ENCODE peak calls at places on chromosomes 11 and 22, in six cellular contexts. One of them, this sample, is unnamed.

GRCh38 chr22:29308791-29309262 is 2.4 kb downstream of the GAS2L1 start:
- DNase-seq in cardiac muscle cell: no peak
- DNase-seq in choroid plexus epithelial cell: peak
- DNase-seq in Caco-2: no peak
- DNase-seq in neural progenitor cell: no peak
- DNase-seq in mucosa of descending colon: no peak
- DNase-seq in this sample: peak

GRCh38 chr11:122690801-122691649 is 35.5 kb downstream of the UBASH3B start:
- DNase-seq in cardiac muscle cell: peak
- DNase-seq in choroid plexus epithelial cell: peak
- DNase-seq in Caco-2: no peak
- DNase-seq in neural progenitor cell: peak
- DNase-seq in mucosa of descending colon: no peak
- DNase-seq in this sample: peak

GRCh38 chr11:2549876-2550605 is 105.2 kb downstream of the KCNQ1 start:
- DNase-seq in cardiac muscle cell: no peak
- DNase-seq in choroid plexus epithelial cell: no peak
- DNase-seq in Caco-2: no peak
- DNase-seq in neural progenitor cell: no peak
- DNase-seq in mucosa of descending colon: peak
- DNase-seq in this sample: no peak

GRCh38 chr11:86152006-86152862 is 83.3 kb upstream of the PICALM start:
- DNase-seq in cardiac muscle cell: no peak
- DNase-seq in choroid plexus epithelial cell: no peak
- DNase-seq in Caco-2: no peak
- DNase-seq in neural progenitor cell: no peak
- DNase-seq in mucosa of descending colon: no peak
- DNase-seq in this sample: peak

GRCh38 chr11:67644042-67644441 is 4.5 kb upstream of the TBX10 start:
- DNase-seq in cardiac muscle cell: no peak
- DNase-seq in choroid plexus epithelial cell: peak
- DNase-seq in Caco-2: peak
- DNase-seq in neural progenitor cell: peak
- DNase-seq in mucosa of descending colon: no peak
- DNase-seq in this sample: peak

GRCh38 chr11:122601131-122602125 is 54.1 kb upstream of the UBASH3B start:
- DNase-seq in cardiac muscle cell: peak
- DNase-seq in choroid plexus epithelial cell: peak
- DNase-seq in Caco-2: no peak
- DNase-seq in neural progenitor cell: no peak
- DNase-seq in mucosa of descending colon: no peak
- DNase-seq in this sample: peak

GRCh38 chr22:32476286-32476685 is 1.7 kb downstream of the FBXO7 start:
- DNase-seq in cardiac muscle cell: no peak
- DNase-seq in choroid plexus epithelial cell: no peak
- DNase-seq in Caco-2: no peak
- DNase-seq in neural progenitor cell: no peak
- DNase-seq in mucosa of descending colon: no peak
- DNase-seq in this sample: no peak

GRCh38 chr11:115869780-115870431 is 365.7 kb upstream of the CADM1 start:
- DNase-seq in cardiac muscle cell: peak
- DNase-seq in choroid plexus epithelial cell: no peak
- DNase-seq in Caco-2: peak
- DNase-seq in neural progenitor cell: peak
- DNase-seq in mucosa of descending colon: peak
- DNase-seq in this sample: no peak

GRCh38 chr11:107929611-107930200 is 1.5 kb downstream of the RAB39A start:
- DNase-seq in cardiac muscle cell: no peak
- DNase-seq in choroid plexus epithelial cell: no peak
- DNase-seq in Caco-2: no peak
- DNase-seq in neural progenitor cell: peak
- DNase-seq in mucosa of descending colon: no peak
- DNase-seq in this sample: peak

GRCh38 chr11:32071811-32072210 is 19.1 kb upstream of the RCN1 start:
- DNase-seq in cardiac muscle cell: peak
- DNase-seq in choroid plexus epithelial cell: peak
- DNase-seq in Caco-2: peak
- DNase-seq in neural progenitor cell: peak
- DNase-seq in mucosa of descending colon: no peak
- DNase-seq in this sample: peak

GRCh38 chr11:103863497-103863896 is 172.9 kb upstream of the DDI1 start:
- DNase-seq in cardiac muscle cell: no peak
- DNase-seq in choroid plexus epithelial cell: peak
- DNase-seq in Caco-2: no peak
- DNase-seq in neural progenitor cell: no peak
- DNase-seq in mucosa of descending colon: no peak
- DNase-seq in this sample: peak

GRCh38 chr11:34604909-34605308 is 16.0 kb upstream of the EHF start:
- DNase-seq in cardiac muscle cell: no peak
- DNase-seq in choroid plexus epithelial cell: no peak
- DNase-seq in Caco-2: no peak
- DNase-seq in neural progenitor cell: no peak
- DNase-seq in mucosa of descending colon: no peak
- DNase-seq in this sample: no peak

GRCh38 chr11:20369816-20370215 is 6.3 kb downstream of the HTATIP2 start:
- DNase-seq in cardiac muscle cell: no peak
- DNase-seq in choroid plexus epithelial cell: no peak
- DNase-seq in Caco-2: no peak
- DNase-seq in neural progenitor cell: no peak
- DNase-seq in mucosa of descending colon: no peak
- DNase-seq in this sample: no peak

GRCh38 chr22:44915441-44915840 is 94.4 kb downstream of the PHF21B start:
- DNase-seq in cardiac muscle cell: no peak
- DNase-seq in choroid plexus epithelial cell: no peak
- DNase-seq in Caco-2: no peak
- DNase-seq in neural progenitor cell: no peak
- DNase-seq in mucosa of descending colon: no peak
- DNase-seq in this sample: no peak

GRCh38 chr22:47190276-47190956 is 428.0 kb downstream of the TBC1D22A start:
- DNase-seq in cardiac muscle cell: no peak
- DNase-seq in choroid plexus epithelial cell: no peak
- DNase-seq in Caco-2: no peak
- DNase-seq in neural progenitor cell: no peak
- DNase-seq in mucosa of descending colon: no peak
- DNase-seq in this sample: no peak

GRCh38 chr11:118622376-118623290 is 15.2 kb downstream of the PHLDB1 start:
- DNase-seq in cardiac muscle cell: peak
- DNase-seq in choroid plexus epithelial cell: peak
- DNase-seq in Caco-2: no peak
- DNase-seq in neural progenitor cell: peak
- DNase-seq in mucosa of descending colon: no peak
- DNase-seq in this sample: peak

GRCh38 chr11:64970731-64971151 is 1.2 kb downstream of the MAJIN start:
- DNase-seq in cardiac muscle cell: no peak
- DNase-seq in choroid plexus epithelial cell: no peak
- DNase-seq in Caco-2: no peak
- DNase-seq in neural progenitor cell: no peak
- DNase-seq in mucosa of descending colon: peak
- DNase-seq in this sample: no peak

GRCh38 chr11:116376547-116376946 is 396.2 kb downstream of the BUD13 start:
- DNase-seq in cardiac muscle cell: peak
- DNase-seq in choroid plexus epithelial cell: no peak
- DNase-seq in Caco-2: peak
- DNase-seq in neural progenitor cell: no peak
- DNase-seq in mucosa of descending colon: no peak
- DNase-seq in this sample: no peak

GRCh38 chr22:23414727-23415489 is 165.2 kb downstream of the IGLL1 start:
- DNase-seq in cardiac muscle cell: no peak
- DNase-seq in choroid plexus epithelial cell: no peak
- DNase-seq in Caco-2: no peak
- DNase-seq in neural progenitor cell: no peak
- DNase-seq in mucosa of descending colon: no peak
- DNase-seq in this sample: no peak

GRCh38 chr11:12118940-12119339 is 8.6 kb downstream of the MICAL2 start:
- DNase-seq in cardiac muscle cell: no peak
- DNase-seq in choroid plexus epithelial cell: no peak
- DNase-seq in Caco-2: no peak
- DNase-seq in neural progenitor cell: no peak
- DNase-seq in mucosa of descending colon: no peak
- DNase-seq in this sample: no peak
- TF ChIP-seq CTCF in cardiac muscle cell: no peak
- TF ChIP-seq CTCF in choroid plexus epithelial cell: peak
- TF ChIP-seq CTCF in Caco-2: no peak
- TF ChIP-seq CTCF in neural progenitor cell: no peak
- TF ChIP-seq CTCF in mucosa of descending colon: no peak
- TF ChIP-seq CTCF in this sample: peak

GRCh38 chr11:44861829-44862545 is 88.7 kb downstream of the TP53I11 start:
- DNase-seq in cardiac muscle cell: peak
- DNase-seq in choroid plexus epithelial cell: peak
- DNase-seq in Caco-2: peak
- DNase-seq in neural progenitor cell: peak
- DNase-seq in mucosa of descending colon: peak
- DNase-seq in this sample: peak
- H3K4me3 ChIP-seq in cardiac muscle cell: no peak
- H3K4me3 ChIP-seq in choroid plexus epithelial cell: no peak
- H3K4me3 ChIP-seq in Caco-2: no peak
- H3K4me3 ChIP-seq in neural progenitor cell: no peak
- H3K4me3 ChIP-seq in mucosa of descending colon: no peak
- H3K4me3 ChIP-seq in this sample: no peak

GRCh38 chr11:43925932-43926505 is 16.4 kb upstream of the C11orf96 start:
- DNase-seq in cardiac muscle cell: no peak
- DNase-seq in choroid plexus epithelial cell: no peak
- DNase-seq in Caco-2: no peak
- DNase-seq in neural progenitor cell: no peak
- DNase-seq in mucosa of descending colon: no peak
- DNase-seq in this sample: no peak

GRCh38 chr11:43925063-43925931 is 17.1 kb upstream of the C11orf96 start:
- DNase-seq in cardiac muscle cell: no peak
- DNase-seq in choroid plexus epithelial cell: peak
- DNase-seq in Caco-2: no peak
- DNase-seq in neural progenitor cell: no peak
- DNase-seq in mucosa of descending colon: no peak
- DNase-seq in this sample: no peak

GRCh38 chr11:43923327-43924111 is 18.9 kb upstream of the C11orf96 start:
- DNase-seq in cardiac muscle cell: no peak
- DNase-seq in choroid plexus epithelial cell: peak
- DNase-seq in Caco-2: peak
- DNase-seq in neural progenitor cell: peak
- DNase-seq in mucosa of descending colon: no peak
- DNase-seq in this sample: peak

GRCh38 chr11:43922974-43923326 is 19.5 kb upstream of the C11orf96 start:
- DNase-seq in cardiac muscle cell: no peak
- DNase-seq in choroid plexus epithelial cell: no peak
- DNase-seq in Caco-2: no peak
- DNase-seq in neural progenitor cell: no peak
- DNase-seq in mucosa of descending colon: no peak
- DNase-seq in this sample: no peak

GRCh38 chr11:43924112-43924855 is 18.2 kb upstream of the C11orf96 start:
- DNase-seq in cardiac muscle cell: no peak
- DNase-seq in choroid plexus epithelial cell: no peak
- DNase-seq in Caco-2: no peak
- DNase-seq in neural progenitor cell: no peak
- DNase-seq in mucosa of descending colon: no peak
- DNase-seq in this sample: no peak
- TF ChIP-seq CTCF in cardiac muscle cell: peak
- TF ChIP-seq CTCF in choroid plexus epithelial cell: peak
- TF ChIP-seq CTCF in Caco-2: no peak
- TF ChIP-seq CTCF in neural progenitor cell: peak
- TF ChIP-seq CTCF in mucosa of descending colon: no peak
- TF ChIP-seq CTCF in this sample: no peak

DNA sequence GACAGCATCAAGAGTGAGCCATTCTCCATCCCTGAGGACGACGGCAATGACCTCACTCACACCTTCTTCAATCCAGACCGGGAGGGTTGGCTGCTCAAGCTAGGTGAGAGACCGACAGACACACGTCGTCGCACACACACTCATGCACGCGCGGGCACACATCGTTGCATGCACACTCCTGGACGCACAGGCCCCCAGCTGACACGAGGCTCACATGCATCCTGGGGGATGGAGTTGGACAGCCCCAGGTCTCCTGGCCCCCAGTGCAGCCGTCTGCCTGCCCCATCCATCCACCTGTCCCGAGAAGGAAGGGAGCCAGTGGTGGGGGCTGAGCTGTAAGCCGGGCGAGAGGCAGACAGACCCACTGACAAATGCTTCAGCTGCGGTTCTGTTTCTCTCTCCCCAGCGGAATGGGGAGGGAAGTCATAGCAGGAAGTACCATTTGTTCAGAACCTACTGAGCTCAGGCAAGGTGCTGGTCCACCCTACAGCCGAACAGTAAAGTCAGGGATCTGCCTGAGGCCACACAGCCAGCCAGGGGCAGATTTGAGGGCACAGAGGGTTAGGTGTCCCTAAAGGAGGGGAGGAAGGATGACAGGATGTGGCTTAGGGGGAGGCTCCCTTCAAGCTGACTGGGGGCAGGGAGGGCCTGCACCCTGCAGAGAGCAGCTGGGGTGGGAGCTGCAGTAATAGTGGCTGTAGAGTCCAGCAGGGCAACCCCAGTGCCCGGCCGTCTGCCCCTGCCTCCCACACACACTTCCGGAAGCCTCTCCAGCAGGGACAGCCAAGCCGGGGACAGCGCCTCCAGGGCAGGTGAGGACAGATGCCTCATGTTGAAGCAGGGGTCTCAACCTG is 27.1 kb downstream of the CYTH4 start:
- DNase-seq in cardiac muscle cell: no peak
- DNase-seq in choroid plexus epithelial cell: peak
- DNase-seq in Caco-2: no peak
- DNase-seq in neural progenitor cell: no peak
- DNase-seq in mucosa of descending colon: no peak
- DNase-seq in this sample: no peak
- H3K4me3 ChIP-seq in cardiac muscle cell: no peak
- H3K4me3 ChIP-seq in choroid plexus epithelial cell: no peak
- H3K4me3 ChIP-seq in Caco-2: no peak
- H3K4me3 ChIP-seq in neural progenitor cell: no peak
- H3K4me3 ChIP-seq in mucosa of descending colon: no peak
- H3K4me3 ChIP-seq in this sample: no peak

GRCh38 chr11:75442161-75442885 is 9.3 kb upstream of the KLHL35 start:
- DNase-seq in cardiac muscle cell: no peak
- DNase-seq in choroid plexus epithelial cell: no peak
- DNase-seq in Caco-2: no peak
- DNase-seq in neural progenitor cell: no peak
- DNase-seq in mucosa of descending colon: no peak
- DNase-seq in this sample: no peak
- TF ChIP-seq CTCF in cardiac muscle cell: no peak
- TF ChIP-seq CTCF in choroid plexus epithelial cell: no peak
- TF ChIP-seq CTCF in Caco-2: no peak
- TF ChIP-seq CTCF in neural progenitor cell: no peak
- TF ChIP-seq CTCF in mucosa of descending colon: no peak
- TF ChIP-seq CTCF in this sample: no peak

This sample was measured in fibroblast of mammary gland.